ENCODE peak calls at places on chromosomes 13 and 19, in seven cellular contexts. S is HCT116, Y is testis, N is kidney, V is K562, M is H1, D is transverse colon. O is an unnamed sample.

GRCh38 chr19:52190679-52191293 is 934 bp downstream of the PPP2R1A start:
- DNase-seq in D (peak), N (peak), V (no peak), M (peak), Y (peak), S (no peak), O (no peak)

GRCh38 chr13:29503041-29503837 is 92.2 kb downstream of the SLC7A1 start:
- DNase-seq in D (no peak), V (peak), N (no peak), S (no peak), M (peak), Y (peak), O (no peak)

GRCh38 chr19:8333771-8334457 is 9.1 kb downstream of the KANK3 start:
- DNase-seq in D (no peak), Y (no peak), N (no peak), M (peak), V (no peak), S (no peak), O (no peak)

GRCh38 chr19:17721821-17722220 is 2.5 kb downstream of the MAP1S start:
- DNase-seq in V (no peak), N (no peak), D (no peak), M (no peak), S (no peak), Y (no peak), O (no peak)

GRCh38 chr13:80904386-80904785 is 563.5 kb upstream of the SPRY2 start:
- DNase-seq in Y (no peak), M (no peak), V (no peak), S (no peak), D (no peak), N (no peak), O (no peak)

GRCh38 chr13:30673669-30674521 is 56.2 kb downstream of the USPL1 start:
- DNase-seq in D (peak), M (peak), S (peak), Y (peak), V (peak), N (peak), O (peak)

GRCh38 chr19:10952809-10953208 is 8.0 kb upstream of the SMARCA4 start:
- DNase-seq in S (peak), N (no peak), V (no peak), M (no peak), Y (no peak), D (peak), O (peak)

GRCh38 chr13:25847145-25847544 is 204.7 kb downstream of the SHISA2 start:
- DNase-seq in V (no peak), S (no peak), D (no peak), M (no peak), Y (no peak), N (no peak), O (no peak)

GRCh38 chr19:2491130-2491801 is 15.3 kb downstream of the GADD45B start:
- DNase-seq in N (peak), Y (no peak), M (no peak), D (peak), S (no peak), V (no peak), O (peak)

GRCh38 chr13:99862243-99862642 is 109.3 kb downstream of the ZIC5 start:
- DNase-seq in S (no peak), Y (no peak), M (no peak), N (no peak), D (no peak), V (no peak), O (no peak)

GRCh38 chr19:47226426-47227346 is 4.3 kb downstream of the BBC3 start:
- DNase-seq in D (peak), N (peak), Y (peak), V (peak), S (peak), M (peak), O (peak)

GRCh38 chr13:114038900-114039299 is 65.0 kb upstream of the C13orf46 start:
- DNase-seq in S (no peak), V (no peak), M (no peak), Y (no peak), D (no peak), N (no peak), O (no peak)

GRCh38 chr19:1172353-1173159 is 1.5 kb downstream of the SBNO2 start:
- DNase-seq in Y (peak), S (no peak), D (peak), M (no peak), V (no peak), N (peak), O (no peak)

GRCh38 chr13:111437856-111438547 is 117.6 kb downstream of the TEX29 start:
- DNase-seq in M (no peak), V (no peak), Y (no peak), D (no peak), N (no peak), S (no peak), O (no peak)

GRCh38 chr13:25652764-25653163 is 281.0 kb downstream of the ATP8A2 start:
- DNase-seq in Y (no peak), N (no peak), S (no peak), D (no peak), M (no peak), V (no peak), O (no peak)

GRCh38 chr13:100602472-100603142 is 14.0 kb upstream of the GGACT start:
- DNase-seq in M (no peak), V (no peak), Y (no peak), N (no peak), S (no peak), D (no peak), O (no peak)

GRCh38 chr13:85586856-85587255 is 212.4 kb downstream of the SLITRK6 start:
- DNase-seq in N (no peak), S (no peak), D (no peak), Y (no peak), M (no peak), V (no peak), O (peak)

GRCh38 chr13:100581030-100581429 is 7.6 kb downstream of the GGACT start:
- DNase-seq in D (no peak), N (no peak), Y (no peak), V (no peak), S (no peak), M (no peak), O (no peak)

GRCh38 chr13:112733661-112734379 is 44.0 kb downstream of the ATP11A start:
- DNase-seq in S (no peak), D (no peak), M (no peak), V (no peak), N (no peak), Y (no peak), O (no peak)

GRCh38 chr13:30745917-30746686 is 10.8 kb downstream of the ALOX5AP start:
- DNase-seq in Y (no peak), N (no peak), V (no peak), S (no peak), M (no peak), D (peak), O (peak)

GRCh38 chr19:8487137-8487851 is 15.1 kb downstream of the PRAM1 start:
- DNase-seq in N (no peak), S (no peak), V (no peak), D (peak), M (no peak), Y (peak), O (no peak)

GRCh38 chr19:16420781-16421386 is 50.9 kb downstream of the EPS15L1 start:
- DNase-seq in N (no peak), S (no peak), V (no peak), Y (no peak), D (no peak), M (no peak), O (no peak)

GRCh38 chr13:95296326-95296939 is 4.8 kb downstream of the ABCC4 start:
- DNase-seq in M (peak), Y (peak), D (peak), V (no peak), N (no peak), S (peak), O (peak)

GRCh38 chr13:78777973-78778372 is 119.0 kb upstream of the OBI1 start:
- DNase-seq in D (no peak), S (no peak), N (no peak), M (no peak), V (no peak), Y (no peak), O (no peak)

GRCh38 chr19:12790628-12791344 is 500 bp upstream of the JUNB start:
- DNase-seq in N (no peak), S (no peak), V (no peak), Y (no peak), M (no peak), D (no peak), O (no peak)

GRCh38 chr13:43301341-43301969 is 278.1 kb downstream of the DNAJC15 start:
- DNase-seq in D (no peak), M (no peak), V (no peak), S (no peak), Y (no peak), N (no peak), O (no peak)

GRCh38 chr13:47661076-47661475 is 340.0 kb downstream of the SUCLA2 start:
- DNase-seq in V (no peak), D (no peak), S (no peak), Y (no peak), M (no peak), N (no peak), O (peak)

GRCh38 chr13:72453161-72453560 is 274.3 kb downstream of the MZT1 start:
- DNase-seq in V (no peak), N (no peak), D (no peak), S (no peak), M (no peak), Y (no peak), O (no peak)

GRCh38 chr13:100983111-100983510 is 308.5 kb upstream of the TMTC4 start:
- DNase-seq in N (no peak), Y (no peak), M (no peak), D (no peak), S (no peak), V (no peak), O (no peak)

GRCh38 chr13:26538363-26539317 is 18.8 kb upstream of the WASF3 start:
- DNase-seq in D (no peak), S (no peak), M (no peak), Y (no peak), V (no peak), N (no peak), O (no peak)

GRCh38 chr13:74839656-74840055 is 642.3 kb downstream of the TBC1D4 start:
- DNase-seq in Y (no peak), N (no peak), M (no peak), S (no peak), D (no peak), V (no peak), O (peak)

GRCh38 chr19:13902993-13903555 is 2.8 kb downstream of the BRME1 start:
- DNase-seq in Y (no peak), N (no peak), M (peak), V (no peak), D (no peak), S (no peak), O (no peak)
- TF ChIP-seq CTCF in Y (no peak), N (peak), M (peak), V (peak), D (peak), S (peak), O (peak)

DNA sequence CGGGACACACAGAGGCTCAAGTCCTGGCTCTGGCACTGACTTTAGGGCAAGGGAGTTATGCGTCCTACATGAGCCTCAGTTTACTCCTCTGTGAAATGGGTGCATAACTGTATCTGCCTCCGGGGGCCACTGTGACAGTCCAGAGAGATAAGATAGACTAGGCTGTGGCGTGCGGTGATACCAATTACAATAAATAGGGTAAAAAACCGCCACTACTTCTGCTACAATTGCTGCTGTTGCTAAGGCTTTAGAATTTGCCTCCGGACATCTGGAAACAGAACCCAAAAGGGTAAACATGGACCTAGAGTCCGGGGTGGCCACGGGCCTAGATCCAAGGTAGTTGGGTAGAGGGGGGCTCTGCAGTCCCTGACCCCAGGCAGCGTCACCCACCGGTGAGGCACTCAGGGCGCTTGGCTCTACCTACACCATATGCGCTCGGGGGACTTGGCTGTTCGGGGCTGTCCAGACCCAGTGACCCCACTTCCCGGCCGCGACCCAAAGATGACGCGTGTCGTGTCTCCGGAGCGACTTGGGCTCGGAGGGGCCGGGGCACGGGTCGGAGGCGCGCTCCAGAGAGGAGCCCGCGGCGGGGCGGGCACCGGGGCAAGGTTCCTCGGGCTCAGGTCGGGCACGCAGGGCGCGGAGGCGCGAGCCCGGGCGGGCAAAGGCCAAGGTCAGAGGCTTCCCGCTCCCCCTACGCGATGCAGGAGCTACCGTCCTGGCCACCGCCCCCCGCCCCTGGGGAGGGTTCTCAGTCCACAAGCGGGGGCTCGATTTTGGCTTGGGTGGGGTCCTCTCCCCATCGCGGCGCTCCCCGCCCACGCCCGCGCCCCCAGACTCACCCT is 1.0 kb downstream of the INSR start:
- DNase-seq in D (peak), N (peak), V (peak), Y (peak), M (peak), S (no peak), O (no peak)
- H3K27ac ChIP-seq in D (peak), N (peak), V (no peak), Y (peak), M (no peak), S (peak), O (no peak)

DNA sequence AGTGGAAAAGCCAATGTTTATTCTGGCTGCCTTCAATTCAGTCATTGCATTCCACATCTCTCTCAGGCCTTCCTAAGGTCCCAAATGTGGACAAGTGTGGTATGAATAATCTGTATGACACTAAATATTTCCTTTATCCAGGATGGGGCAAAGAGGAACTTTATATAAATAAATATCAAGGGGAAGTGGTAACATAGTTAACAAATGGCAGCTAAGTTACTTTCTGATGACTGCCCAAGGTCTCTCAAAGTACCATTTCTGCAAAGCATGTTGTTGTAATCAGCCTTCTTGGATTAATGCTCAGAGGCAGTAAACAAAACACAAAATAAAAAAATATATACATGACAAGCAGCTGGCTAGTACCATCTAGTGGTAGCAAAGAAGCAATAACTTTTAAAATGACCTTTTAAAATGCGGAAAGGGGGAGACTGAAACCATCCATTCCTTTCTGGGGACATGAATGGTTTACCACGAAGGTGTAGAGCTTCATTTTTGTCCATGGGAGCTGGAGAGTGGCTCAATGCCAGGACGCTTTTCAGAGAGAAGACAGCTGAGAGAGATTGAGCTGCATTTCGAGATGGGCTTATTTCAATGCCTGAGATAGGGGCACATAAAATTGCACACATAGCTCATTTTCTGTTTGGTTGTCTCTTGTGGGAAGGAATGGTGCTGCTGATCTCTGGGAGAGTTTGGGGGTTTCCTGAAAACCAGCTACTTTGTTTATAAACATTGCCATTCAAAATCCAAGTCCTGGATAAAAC is 259.2 kb downstream of the RFC3 start:
- DNase-seq in N (no peak), S (peak), D (no peak), V (no peak), Y (no peak), M (no peak), O (peak)
- TF ChIP-seq CTCF in N (peak), S (peak), D (peak), V (no peak), Y (peak), M (peak), O (peak)

GRCh38 chr19:35088514-35088913 is 27.1 kb upstream of the FXYD3 start:
- DNase-seq in M (no peak), S (no peak), V (no peak), Y (no peak), D (no peak), N (no peak), O (peak)
- H3K27ac ChIP-seq in M (no peak), S (no peak), V (no peak), Y (no peak), D (no peak), N (no peak), O (peak)

GRCh38 chr19:37313335-37313627 is 57.6 kb upstream of the ZNF527 start:
- DNase-seq in V (no peak), S (no peak), M (no peak), Y (no peak), N (no peak), D (no peak), O (no peak)

GRCh38 chr19:37304884-37305255 is 66.0 kb upstream of the ZNF527 start:
- DNase-seq in M (no peak), S (no peak), D (no peak), N (no peak), Y (no peak), V (no peak), O (no peak)

GRCh38 chr19:37304190-37304883 is 66.6 kb upstream of the ZNF527 start:
- DNase-seq in M (no peak), V (peak), S (no peak), N (peak), Y (peak), D (peak), O (no peak)

GRCh38 chr19:37306383-37306963 is 64.4 kb upstream of the ZNF527 start:
- DNase-seq in S (no peak), D (no peak), N (no peak), V (no peak), Y (peak), M (no peak), O (no peak)

GRCh38 chr19:37309834-37310575 is 60.9 kb upstream of the ZNF527 start:
- DNase-seq in V (no peak), D (no peak), N (no peak), Y (no peak), M (no peak), S (no peak), O (no peak)
- TF ChIP-seq CTCF in V (no peak), D (no peak), N (no peak), Y (no peak), M (peak), S (peak), O (no peak)

GRCh38 chr19:21843081-21843480 is 7.1 kb upstream of the ZNF43 start:
- DNase-seq in D (no peak), N (no peak), V (no peak), Y (no peak), M (no peak), S (no peak), O (no peak)

GRCh38 chr19:21850636-21851255 is 14.8 kb upstream of the ZNF43 start:
- DNase-seq in M (no peak), D (no peak), S (no peak), N (no peak), V (no peak), Y (no peak), O (no peak)

GRCh38 chr19:21851596-21852345 is 15.8 kb upstream of the ZNF43 start:
- DNase-seq in N (peak), Y (peak), D (peak), M (peak), S (no peak), V (peak), O (peak)

GRCh38 chr19:21848706-21849105 is 12.7 kb upstream of the ZNF43 start:
- DNase-seq in N (no peak), Y (no peak), S (no peak), M (no peak), D (no peak), V (no peak), O (no peak)
- H3K27ac ChIP-seq in N (peak), Y (no peak), S (no peak), M (no peak), D (no peak), V (no peak), O (no peak)

GRCh38 chr19:45677351-45678230 is 9.6 kb downstream of the GIPR start:
- DNase-seq in D (peak), M (peak), S (peak), N (peak), Y (peak), V (peak), O (peak)
- TF ChIP-seq CTCF in D (peak), M (no peak), S (no peak), N (no peak), Y (no peak), V (no peak), O (peak)

DNA sequence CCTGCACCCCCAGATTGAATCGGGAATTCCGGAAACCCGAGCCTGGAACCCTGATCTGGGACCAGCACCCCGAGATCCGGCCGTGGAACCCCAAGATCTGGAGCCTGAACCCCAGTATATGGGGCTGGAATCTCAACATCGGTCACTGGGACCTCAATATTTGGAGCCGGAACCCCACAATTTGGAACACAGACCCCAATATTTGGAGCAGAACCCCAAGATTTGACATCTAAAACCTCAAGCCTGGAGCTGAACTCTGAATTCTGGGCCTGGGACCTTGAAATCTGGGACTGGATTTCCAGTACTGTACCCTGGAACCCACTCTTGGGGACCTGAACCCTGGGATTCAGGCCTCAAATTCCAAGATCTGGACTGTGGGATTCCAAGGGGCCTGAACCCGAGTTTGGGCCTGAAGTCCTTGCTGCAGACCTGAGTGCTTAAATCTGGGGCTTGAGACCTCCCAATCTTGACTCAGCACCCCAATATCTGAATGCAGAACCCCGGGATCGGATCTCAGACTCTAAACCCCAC is 629 bp downstream of the LRFN3 start:
- DNase-seq in S (no peak), D (no peak), V (no peak), M (no peak), N (no peak), Y (no peak), O (no peak)
- H3K27ac ChIP-seq in S (peak), D (peak), V (no peak), M (no peak), N (peak), Y (peak), O (peak)

O was measured in RWPE1.